ENCODE peak calls at places on chromosome 17, in six cellular contexts. F, B, W, A, Q and V are unnamed samples.

GRCh38 chr17:51793686-51794085 is 364.8 kb downstream of the CA10 start:
- DNase-seq in A (no peak), B (no peak), F (no peak), W (no peak), Q (no peak), V (no peak)

GRCh38 chr17:32654351-32654750 is 167.6 kb downstream of the CDK5R1 start:
- DNase-seq in A (no peak), F (no peak), B (no peak), W (no peak), Q (no peak), V (peak; percentile 80)

GRCh38 chr17:39887078-39887477 is 19.1 kb downstream of the ZPBP2 start:
- DNase-seq in A (no peak), F (no peak), Q (no peak), W (no peak), B (no peak), V (no peak)

GRCh38 chr17:79812969-79813825 is 16.3 kb upstream of the CBX8 start:
- DNase-seq in Q (no peak), W (no peak), A (no peak), F (no peak), B (no peak), V (no peak)

GRCh38 chr17:31085563-31085962 is 9.2 kb upstream of the NF1 start:
- DNase-seq in A (no peak), W (no peak), F (no peak), Q (no peak), B (no peak), V (no peak)

GRCh38 chr17:80991645-80992076 is at the start of gene CHMP6:
- DNase-seq in A (peak; percentile 85), W (peak; percentile 52), B (peak; percentile 71), F (peak; percentile 84), Q (peak; percentile 60), V (peak; percentile 80)

GRCh38 chr17:43366809-43367587 is 31.8 kb upstream of the ARL4D start:
- DNase-seq in F (no peak), A (peak; percentile 20), W (no peak), B (peak; percentile 52), Q (no peak), V (no peak)

GRCh38 chr17:4715071-4715749 is 4.8 kb downstream of the ARRB2 start:
- DNase-seq in W (no peak), B (no peak), A (no peak), F (no peak), Q (no peak), V (peak; percentile 56)

GRCh38 chr17:69098635-69099034 is 37.9 kb upstream of the ABCA9 start:
- DNase-seq in F (no peak), Q (no peak), W (no peak), A (no peak), B (no peak), V (no peak)

GRCh38 chr17:21463204-21463661 is 87.1 kb downstream of the KCNJ12 start:
- DNase-seq in W (no peak), B (no peak), F (no peak), A (no peak), Q (no peak), V (no peak)

GRCh38 chr17:19387921-19388521 is 1.0 kb upstream of the MFAP4 start:
- DNase-seq in W (no peak), B (no peak), A (no peak), F (no peak), Q (peak; percentile 57), V (peak; percentile 20)

GRCh38 chr17:40251576-40251975 is 32.5 kb downstream of the WIPF2 start:
- DNase-seq in W (no peak), Q (peak; percentile 40), A (no peak), F (no peak), B (no peak), V (no peak)

GRCh38 chr17:73302189-73302588 is 9.6 kb downstream of the CDC42EP4 start:
- DNase-seq in B (no peak), W (no peak), F (no peak), A (no peak), Q (no peak), V (no peak)

GRCh38 chr17:73304438-73304837 is 7.4 kb downstream of the CDC42EP4 start:
- DNase-seq in F (no peak), Q (no peak), W (no peak), B (no peak), A (no peak), V (no peak)

GRCh38 chr17:73305845-73306836 is 5.7 kb downstream of the CDC42EP4 start:
- DNase-seq in A (no peak), F (no peak), B (no peak), Q (no peak), W (no peak), V (no peak)

GRCh38 chr17:73307130-73307529 is 4.7 kb downstream of the CDC42EP4 start:
- DNase-seq in A (no peak), Q (no peak), B (no peak), W (no peak), F (no peak), V (peak; percentile 73)

GRCh38 chr17:73304971-73305786 is 6.6 kb downstream of the CDC42EP4 start:
- DNase-seq in A (peak; percentile 72), F (peak; percentile 83), W (no peak), Q (peak; percentile 73), B (peak; percentile 65), V (peak; percentile 61)
- TF ChIP-seq CTCF in A (peak; percentile 25), F (no peak), W (peak; percentile 60), Q (peak; percentile 21), B (peak; percentile 30), V (peak; percentile 8)

DNA sequence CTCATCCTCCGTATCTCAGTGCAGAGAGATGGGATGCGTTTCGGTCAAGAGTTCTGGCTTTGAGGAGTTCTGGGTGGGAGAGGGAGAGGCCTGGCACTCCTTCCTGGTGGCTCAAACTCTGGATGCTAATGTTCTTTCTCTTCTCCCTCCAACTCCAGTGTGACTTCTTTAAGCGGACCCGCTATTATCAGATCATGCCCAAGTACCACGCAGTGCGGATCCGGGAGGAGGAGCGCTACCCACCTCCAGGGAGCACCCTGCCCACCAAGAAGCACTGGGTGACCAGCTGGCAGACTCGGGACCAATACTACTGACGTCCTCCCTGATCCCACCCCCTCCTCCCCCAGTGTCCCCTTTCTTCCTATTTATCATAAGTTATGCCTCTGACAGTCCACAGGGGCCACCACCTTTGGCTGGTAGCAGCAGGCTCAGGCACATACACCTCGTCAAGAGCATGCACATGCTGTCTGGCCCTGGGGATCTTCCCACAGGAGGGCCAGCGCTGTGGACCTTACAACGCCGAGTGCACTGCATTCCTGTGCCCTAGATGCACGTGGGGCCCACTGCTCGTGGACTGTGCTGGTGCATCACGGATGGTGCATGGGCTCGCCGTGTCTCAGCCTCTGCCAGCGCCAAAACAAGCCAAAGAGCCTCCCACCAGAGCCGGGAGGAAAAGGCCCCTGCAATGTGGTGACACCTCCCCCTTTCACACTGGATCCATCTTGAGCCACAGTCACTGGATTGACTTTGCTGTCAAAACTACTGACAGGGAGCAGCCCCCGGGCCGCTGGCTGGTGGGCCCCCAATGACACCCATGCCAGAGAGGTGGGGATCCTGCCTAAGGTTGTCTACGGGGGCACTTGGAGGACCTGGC is 6.0 kb upstream of the PDK2 start:
- DNase-seq in W (no peak), B (no peak), A (no peak), F (no peak), Q (no peak), V (peak; percentile 44)
- H3K4me1 ChIP-seq in W (no peaks in the 10 kb centered on the region), B (no peaks in the 10 kb centered on the region), A (peaks cover 5% of the 10 kb centered on the region), F (no peaks in the 10 kb centered on the region), Q (peaks cover 4% of the 10 kb centered on the region), V (no peaks in the 10 kb centered on the region)

GRCh38 chr17:67637901-67638641 is 79.7 kb upstream of the NOL11 start:
- DNase-seq in W (no peak), F (no peak), Q (no peak), B (peak; percentile 49), A (no peak), V (no peak)

GRCh38 chr17:67638871-67639270 is 78.9 kb upstream of the NOL11 start:
- DNase-seq in W (no peak), A (no peak), Q (no peak), F (no peak), B (no peak), V (no peak)

GRCh38 chr17:67642488-67642887 is 75.2 kb upstream of the NOL11 start:
- DNase-seq in Q (no peak), A (no peak), F (no peak), B (no peak), W (no peak), V (no peak)

GRCh38 chr17:67639555-67639954 is 78.2 kb upstream of the NOL11 start:
- DNase-seq in Q (no peak), F (no peak), W (no peak), A (no peak), B (peak; percentile 36), V (no peak)

DNA sequence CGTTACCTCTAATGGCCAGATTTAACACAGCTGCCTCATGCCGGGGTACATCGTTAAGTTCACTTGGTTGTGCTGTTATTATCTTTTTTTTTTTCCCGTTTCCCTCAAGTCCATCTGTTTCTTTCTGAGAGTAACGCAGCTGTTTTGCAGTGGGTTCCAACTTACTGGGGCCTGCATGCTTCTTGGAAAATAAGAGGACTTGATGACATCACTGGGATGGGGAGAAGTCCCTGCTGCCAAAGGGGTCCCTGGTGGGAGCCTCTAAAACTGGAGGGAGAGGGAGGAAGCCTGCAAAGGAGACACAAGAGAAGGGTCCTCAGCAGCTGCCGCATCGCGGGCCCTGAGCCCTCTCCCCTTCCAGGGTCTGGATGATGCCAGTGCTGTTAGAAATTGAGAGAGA is 77.7 kb upstream of the NOL11 start:
- DNase-seq in A (no peak), Q (no peak), W (no peak), F (no peak), B (peak; percentile 25), V (no peak)
- H3K4me3 ChIP-seq in A (no peak overlapping the region), Q (no peak overlapping the region), W (no peak overlapping the region), F (no peak overlapping the region), B (no peak overlapping the region), V (no peak overlapping the region)

GRCh38 chr17:41688641-41689496 is at the start of gene EIF1:
- DNase-seq in B (peak; percentile 100), F (peak; percentile 100), Q (peak; percentile 99), A (peak; percentile 100), W (peak; percentile 100), V (peak; percentile 100)

GRCh38 chr17:41691031-41691777 is 2.5 kb downstream of the EIF1 start:
- DNase-seq in A (no peak), W (no peak), B (no peak), Q (no peak), F (no peak), V (no peak)

GRCh38 chr17:41689497-41690299 is 1.0 kb downstream of the EIF1 start:
- DNase-seq in B (no peak), F (peak; percentile 32), W (no peak), A (no peak), Q (no peak), V (no peak)

GRCh38 chr17:41690497-41690896 is 1.8 kb downstream of the EIF1 start:
- DNase-seq in W (no peak), Q (no peak), F (no peak), A (no peak), B (no peak), V (no peak)

DNA sequence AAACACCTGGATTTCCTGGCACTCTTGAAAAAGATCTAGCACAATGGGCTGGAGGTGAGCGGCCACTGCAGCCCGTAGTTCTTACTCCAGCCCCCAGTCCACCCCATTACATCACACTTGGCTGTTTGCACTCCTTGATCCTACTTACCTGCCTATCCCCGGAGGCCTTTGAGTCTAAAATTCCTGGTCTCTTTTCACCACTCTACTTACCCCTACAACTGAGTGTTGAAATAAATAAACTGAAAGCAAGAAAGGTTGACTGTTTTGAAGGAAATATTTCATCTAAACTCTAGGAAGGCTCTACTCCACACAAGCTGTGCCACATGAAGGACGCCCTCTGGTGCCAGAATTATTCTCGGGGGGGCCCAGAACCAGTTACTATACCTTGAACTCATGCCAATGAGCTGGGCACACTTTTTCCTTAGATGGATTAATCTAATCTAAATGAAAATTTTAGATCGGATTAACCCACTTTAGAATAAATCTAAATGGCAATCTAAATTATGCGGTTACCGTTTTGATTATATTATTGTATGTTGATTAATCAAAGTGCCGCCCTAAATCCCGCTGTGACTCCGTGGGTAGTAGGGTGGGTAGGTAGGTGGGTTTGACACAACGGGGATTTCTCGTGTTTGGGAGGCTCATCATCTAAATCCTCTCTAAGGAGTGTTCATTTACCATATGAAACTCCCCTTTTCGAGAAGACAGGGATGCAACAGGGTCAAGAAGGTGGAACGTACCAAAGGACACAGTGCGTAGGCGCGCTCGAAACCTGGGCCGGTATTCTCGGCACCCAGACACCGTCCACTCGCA is 651 bp upstream of the EIF1 start:
- DNase-seq in F (peak; percentile 49), W (peak; percentile 33), B (peak; percentile 53), Q (peak; percentile 57), A (peak; percentile 58), V (no peak)
- TF ChIP-seq CTCF in F (peak; percentile 21), W (peak; percentile 5), B (no peak), Q (no peak), A (no peak), V (peak; percentile 39)